ENCODE peak calls at places on chromosomes 4 and X, in five cellular contexts. E is GM20000, N is esophagus squamous epithelium, U is MM.1S, A is WTC11. I is an unnamed sample.

GRCh38 chrX:37685452-37686347 is at the start of gene XK:
- DNase-seq in E (peak; percentile 25), N (no peak), U (peak; percentile 92), A (peak; percentile 72), I (peak; percentile 39)

GRCh38 chr4:129098578-129098977 is 2.6 kb downstream of the C4orf33 start:
- DNase-seq in E (no peak), N (no peak), U (no peak), A (no peak), I (no peak)

GRCh38 chr4:138953962-138954371 is 61.6 kb upstream of the NOCT start:
- DNase-seq in E (no peak), N (no peak), U (no peak), A (no peak), I (no peak)

GRCh38 chrX:56798866-56799864 is 70.1 kb downstream of the NBDY start:
- DNase-seq in E (no peak), N (no peak), U (peak; percentile 45), A (no peak), I (no peak)

GRCh38 chr4:151574968-151575367 is 166.0 kb downstream of the FHIP1A start:
- DNase-seq in E (no peak), N (no peak), U (no peak), A (no peak), I (no peak)

GRCh38 chrX:50469206-50469605 is 1.4 kb downstream of the DGKK start:
- DNase-seq in E (no peak), N (no peak), U (no peak), A (peak; percentile 27), I (no peak)

GRCh38 chr4:106985830-106986229 is 50.3 kb downstream of the DKK2 start:
- DNase-seq in E (no peak), N (no peak), U (no peak), A (no peak), I (no peak)

GRCh38 chrX:109390556-109390955 is 91.3 kb downstream of the GUCY2F start:
- DNase-seq in E (no peak), N (no peak), U (no peak), A (no peak), I (no peak)

GRCh38 chrX:32948130-32948529 is 263.2 kb downstream of the DMD start:
- DNase-seq in E (no peak), N (no peak), U (no peak), A (no peak), I (no peak)

GRCh38 chr4:64271601-64272081 is 137.6 kb downstream of the TECRL start:
- DNase-seq in E (no peak), N (no peak), U (no peak), A (peak; percentile 25), I (peak; percentile 51)

GRCh38 chr4:55303818-55304217 is 42.2 kb upstream of the SRD5A3 start:
- DNase-seq in E (no peak), N (no peak), U (no peak), A (no peak), I (no peak)

GRCh38 chrX:137194164-137194563 is 160.4 kb upstream of the GPR101 start:
- DNase-seq in E (peak; percentile 6), N (no peak), U (peak; percentile 36), A (peak; percentile 24), I (no peak)
- TF ChIP-seq CTCF in E (no peak), N (no peak), U (peak; percentile 74), A (no peak), I (no peak)

GRCh38 chrX:21373637-21374162 is 518 bp upstream of the CNKSR2 start:
- DNase-seq in E (no peak), N (no peak), U (peak; percentile 28), A (no peak), I (no peak)

GRCh38 chrX:21376636-21377035 is 2.4 kb downstream of the CNKSR2 start:
- DNase-seq in E (no peak), N (no peak), U (no peak), A (no peak), I (no peak)

GRCh38 chrX:21374994-21375794 is 976 bp downstream of the CNKSR2 start:
- DNase-seq in E (peak; percentile 9), N (no peak), U (no peak), A (peak; percentile 10), I (no peak)

GRCh38 chrX:21374163-21374993 is at the start of gene CNKSR2:
- DNase-seq in E (peak; percentile 76), N (no peak), U (peak; percentile 84), A (peak; percentile 78), I (no peak)

DNA sequence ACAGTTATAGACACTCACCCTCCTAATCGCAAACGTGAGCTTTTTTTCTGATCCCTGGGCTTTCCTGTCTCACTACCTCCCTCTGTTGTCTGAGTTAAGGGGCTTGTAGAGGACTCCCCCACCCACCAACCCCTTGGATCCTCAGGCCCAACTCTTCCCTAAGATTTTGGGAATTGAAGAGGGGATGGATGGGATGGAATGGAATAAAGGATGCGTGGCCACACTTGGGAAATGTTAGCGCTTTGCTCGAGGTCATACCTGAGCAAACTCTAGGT is 1.5 kb downstream of the CNKSR2 start:
- DNase-seq in E (peak; percentile 4), N (no peak), U (no peak), A (no peak), I (no peak)
- TF ChIP-seq CTCF in E (no peak), N (no peak), U (no peak), A (no peak), I (no peak)

GRCh38 chr4:47668810-47669408 is 169.0 kb downstream of the CORIN start:
- DNase-seq in E (peak; percentile 29), N (no peak), U (peak; percentile 63), A (no peak), I (no peak)
- TF ChIP-seq CTCF in E (peak; percentile 47), N (peak; percentile 49), U (peak; percentile 79), A (peak; percentile 50), I (peak; percentile 56)

GRCh38 chr4:85658766-85659439 is 184.0 kb downstream of the ARHGAP24 start:
- DNase-seq in E (no peak), N (no peak), U (no peak), A (no peak), I (no peak)
- TF ChIP-seq CTCF in E (no peak), N (no peak), U (no peak), A (no peak), I (no peak)

GRCh38 chr4:24671824-24672223 is 87.5 kb upstream of the DHX15 start:
- DNase-seq in E (no peak), N (no peak), U (no peak), A (no peak), I (no peak)
- TF ChIP-seq CTCF in E (no peak), N (no peak), U (no peak), A (no peak), I (no peak)

GRCh38 chrX:108307408-108308085 is 130.7 kb downstream of the COL4A6 start:
- DNase-seq in E (no peak), N (no peak), U (no peak), A (no peak), I (peak; percentile 81)

GRCh38 chrX:108306086-108306485 is 132.1 kb downstream of the COL4A6 start:
- DNase-seq in E (no peak), N (no peak), U (no peak), A (no peak), I (no peak)

GRCh38 chrX:108299704-108300103 is 138.5 kb downstream of the COL4A6 start:
- DNase-seq in E (no peak), N (no peak), U (no peak), A (no peak), I (no peak)

GRCh38 chrX:108303682-108304081 is 134.5 kb downstream of the COL4A6 start:
- DNase-seq in E (no peak), N (no peak), U (no peak), A (no peak), I (no peak)

DNA sequence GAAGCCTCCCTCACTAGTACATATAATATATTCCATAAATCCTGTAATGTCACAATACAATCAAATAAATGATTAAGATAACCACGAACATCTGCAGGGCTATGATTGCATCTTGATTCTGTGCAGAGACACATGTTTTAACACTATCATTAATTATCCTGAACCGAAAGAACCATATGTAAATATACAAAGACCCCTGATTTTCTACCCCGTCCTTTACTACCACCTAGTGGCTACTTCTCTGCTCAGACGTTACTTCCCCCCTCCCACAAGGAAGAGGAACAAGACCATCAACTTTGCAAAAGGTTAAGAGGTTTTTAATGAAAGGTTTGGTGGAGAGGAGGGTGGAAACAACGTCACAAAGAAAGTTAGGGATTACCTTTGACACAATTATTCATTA is 134.0 kb downstream of the COL4A6 start:
- DNase-seq in E (peak; percentile 1), N (no peak), U (no peak), A (no peak), I (no peak)
- TF ChIP-seq CTCF in E (no peak), N (no peak), U (peak; percentile 53), A (no peak), I (peak; percentile 15)

I was measured in gastrocnemius medialis.